ENCODE peak calls at places on chromosomes 11 and 22, in four cellular contexts. One of them, this sample, is unnamed. For H3K9me3 and H3K4me1, the result is how much of the 10 kb centered on the place peaks cover.

GRCh38 chr11:42205518-42205917 is 746.1 kb upstream of the LRRC4C start:
- DNase-seq in naive thymus-derived CD4-positive, alpha-beta T cell: no peak
- DNase-seq in effector memory CD4-positive, alpha-beta T cell: no peak
- DNase-seq in neuronal stem cell: no peak
- DNase-seq in this sample: no peak

GRCh38 chr11:121194731-121195596 is 93.9 kb downstream of the TECTA start:
- DNase-seq in neuronal stem cell: peak
- DNase-seq in effector memory CD4-positive, alpha-beta T cell: no peak
- DNase-seq in naive thymus-derived CD4-positive, alpha-beta T cell: peak
- DNase-seq in this sample: peak

GRCh38 chr11:117970400-117971024 is 15.7 kb upstream of the IL10RA start:
- DNase-seq in naive thymus-derived CD4-positive, alpha-beta T cell: no peak
- DNase-seq in neuronal stem cell: no peak
- DNase-seq in effector memory CD4-positive, alpha-beta T cell: peak
- DNase-seq in this sample: no peak

GRCh38 chr11:107830915-107831540 is 27.6 kb downstream of the SLC35F2 start:
- DNase-seq in neuronal stem cell: no peak
- DNase-seq in naive thymus-derived CD4-positive, alpha-beta T cell: no peak
- DNase-seq in effector memory CD4-positive, alpha-beta T cell: no peak
- DNase-seq in this sample: no peak

GRCh38 chr22:17990942-17991341 is 33.4 kb downstream of the MICAL3 start:
- DNase-seq in naive thymus-derived CD4-positive, alpha-beta T cell: no peak
- DNase-seq in effector memory CD4-positive, alpha-beta T cell: no peak
- DNase-seq in neuronal stem cell: no peak
- DNase-seq in this sample: no peak

GRCh38 chr22:50118557-50119168 is 28.9 kb downstream of the MOV10L1 start:
- DNase-seq in naive thymus-derived CD4-positive, alpha-beta T cell: no peak
- DNase-seq in neuronal stem cell: no peak
- DNase-seq in effector memory CD4-positive, alpha-beta T cell: no peak
- DNase-seq in this sample: no peak

GRCh38 chr11:4551346-4551979 is 6.5 kb downstream of the OR52M1 start:
- DNase-seq in neuronal stem cell: no peak
- DNase-seq in naive thymus-derived CD4-positive, alpha-beta T cell: no peak
- DNase-seq in effector memory CD4-positive, alpha-beta T cell: no peak
- DNase-seq in this sample: peak

GRCh38 chr22:27253108-27253507 is 548.4 kb downstream of the MN1 start:
- DNase-seq in effector memory CD4-positive, alpha-beta T cell: no peak
- DNase-seq in naive thymus-derived CD4-positive, alpha-beta T cell: no peak
- DNase-seq in neuronal stem cell: no peak
- DNase-seq in this sample: no peak

GRCh38 chr22:47372111-47372581 is 609.7 kb downstream of the TBC1D22A start:
- DNase-seq in naive thymus-derived CD4-positive, alpha-beta T cell: no peak
- DNase-seq in neuronal stem cell: no peak
- DNase-seq in effector memory CD4-positive, alpha-beta T cell: no peak
- DNase-seq in this sample: no peak

GRCh38 chr11:116578971-116579687 is 193.7 kb downstream of the BUD13 start:
- DNase-seq in neuronal stem cell: peak
- DNase-seq in effector memory CD4-positive, alpha-beta T cell: no peak
- DNase-seq in naive thymus-derived CD4-positive, alpha-beta T cell: no peak
- DNase-seq in this sample: no peak

GRCh38 chr22:50019316-50019715 is 6.8 kb upstream of the IL17REL start:
- DNase-seq in effector memory CD4-positive, alpha-beta T cell: no peak
- DNase-seq in naive thymus-derived CD4-positive, alpha-beta T cell: no peak
- DNase-seq in neuronal stem cell: no peak
- DNase-seq in this sample: no peak

GRCh38 chr11:36195496-36196346 is 93.5 kb downstream of the COMMD9 start:
- DNase-seq in effector memory CD4-positive, alpha-beta T cell: no peak
- DNase-seq in naive thymus-derived CD4-positive, alpha-beta T cell: no peak
- DNase-seq in neuronal stem cell: no peak
- DNase-seq in this sample: no peak

GRCh38 chr11:94771390-94771789 is 3.2 kb downstream of the AMOTL1 start:
- DNase-seq in effector memory CD4-positive, alpha-beta T cell: no peak
- DNase-seq in neuronal stem cell: no peak
- DNase-seq in naive thymus-derived CD4-positive, alpha-beta T cell: no peak
- DNase-seq in this sample: no peak

GRCh38 chr11:108693852-108694251 is 29.0 kb downstream of the DDX10 start:
- DNase-seq in effector memory CD4-positive, alpha-beta T cell: no peak
- DNase-seq in neuronal stem cell: no peak
- DNase-seq in naive thymus-derived CD4-positive, alpha-beta T cell: no peak
- DNase-seq in this sample: no peak

GRCh38 chr11:569273-569885 is 6.9 kb upstream of the PHRF1 start:
- DNase-seq in effector memory CD4-positive, alpha-beta T cell: no peak
- DNase-seq in neuronal stem cell: no peak
- DNase-seq in naive thymus-derived CD4-positive, alpha-beta T cell: no peak
- DNase-seq in this sample: no peak

GRCh38 chr22:47437636-47438035 is 675.2 kb downstream of the TBC1D22A start:
- DNase-seq in neuronal stem cell: no peak
- DNase-seq in effector memory CD4-positive, alpha-beta T cell: no peak
- DNase-seq in naive thymus-derived CD4-positive, alpha-beta T cell: no peak
- DNase-seq in this sample: no peak

GRCh38 chr11:2466069-2466801 is 21.4 kb downstream of the KCNQ1 start:
- DNase-seq in neuronal stem cell: no peak
- DNase-seq in naive thymus-derived CD4-positive, alpha-beta T cell: no peak
- DNase-seq in effector memory CD4-positive, alpha-beta T cell: no peak
- DNase-seq in this sample: no peak

GRCh38 chr22:43897751-43898261 is 6.0 kb upstream of the PNPLA5 start:
- DNase-seq in naive thymus-derived CD4-positive, alpha-beta T cell: no peak
- DNase-seq in neuronal stem cell: no peak
- DNase-seq in effector memory CD4-positive, alpha-beta T cell: no peak
- DNase-seq in this sample: no peak

GRCh38 chr11:124915541-124916369 is 3.3 kb upstream of the HEPN1 start:
- DNase-seq in effector memory CD4-positive, alpha-beta T cell: no peak
- DNase-seq in naive thymus-derived CD4-positive, alpha-beta T cell: no peak
- DNase-seq in neuronal stem cell: no peak
- DNase-seq in this sample: no peak

GRCh38 chr11:19253149-19253540 is 12.4 kb upstream of the E2F8 start:
- DNase-seq in neuronal stem cell: no peak
- DNase-seq in effector memory CD4-positive, alpha-beta T cell: no peak
- DNase-seq in naive thymus-derived CD4-positive, alpha-beta T cell: no peak
- DNase-seq in this sample: no peak

GRCh38 chr22:47112994-47113879 is 350.8 kb downstream of the TBC1D22A start:
- DNase-seq in neuronal stem cell: no peak
- DNase-seq in naive thymus-derived CD4-positive, alpha-beta T cell: no peak
- DNase-seq in effector memory CD4-positive, alpha-beta T cell: no peak
- DNase-seq in this sample: no peak

GRCh38 chr11:124474079-124474478 is 28.6 kb upstream of the OR8B8 start:
- DNase-seq in naive thymus-derived CD4-positive, alpha-beta T cell: no peak
- DNase-seq in neuronal stem cell: no peak
- DNase-seq in effector memory CD4-positive, alpha-beta T cell: no peak
- DNase-seq in this sample: no peak

GRCh38 chr22:48945621-48946458 is 881.8 kb downstream of the BRD1 start:
- DNase-seq in effector memory CD4-positive, alpha-beta T cell: no peak
- DNase-seq in naive thymus-derived CD4-positive, alpha-beta T cell: no peak
- DNase-seq in neuronal stem cell: no peak
- DNase-seq in this sample: no peak

GRCh38 chr11:101817536-101817935 is 97.3 kb upstream of the CEP126 start:
- DNase-seq in naive thymus-derived CD4-positive, alpha-beta T cell: no peak
- DNase-seq in effector memory CD4-positive, alpha-beta T cell: no peak
- DNase-seq in neuronal stem cell: no peak
- DNase-seq in this sample: no peak

GRCh38 chr22:28116261-28116673 is 197.2 kb upstream of the PITPNB start:
- DNase-seq in effector memory CD4-positive, alpha-beta T cell: no peak
- DNase-seq in naive thymus-derived CD4-positive, alpha-beta T cell: no peak
- DNase-seq in neuronal stem cell: no peak
- DNase-seq in this sample: no peak

GRCh38 chr11:31236052-31236652 is 133.4 kb downstream of the DCDC1 start:
- DNase-seq in naive thymus-derived CD4-positive, alpha-beta T cell: no peak
- DNase-seq in neuronal stem cell: no peak
- DNase-seq in effector memory CD4-positive, alpha-beta T cell: no peak
- DNase-seq in this sample: no peak

GRCh38 chr11:117670924-117671323 is 126.1 kb downstream of the DSCAML1 start:
- DNase-seq in effector memory CD4-positive, alpha-beta T cell: no peak
- DNase-seq in neuronal stem cell: no peak
- DNase-seq in naive thymus-derived CD4-positive, alpha-beta T cell: no peak
- DNase-seq in this sample: peak

GRCh38 chr11:69012092-69013008 is 696 bp downstream of the MRGPRF start:
- DNase-seq in effector memory CD4-positive, alpha-beta T cell: no peak
- DNase-seq in neuronal stem cell: no peak
- DNase-seq in naive thymus-derived CD4-positive, alpha-beta T cell: no peak
- DNase-seq in this sample: no peak

GRCh38 chr22:43448048-43448447 is 36.2 kb downstream of the MPPED1 start:
- DNase-seq in naive thymus-derived CD4-positive, alpha-beta T cell: no peak
- DNase-seq in neuronal stem cell: no peak
- DNase-seq in effector memory CD4-positive, alpha-beta T cell: no peak
- DNase-seq in this sample: no peak

GRCh38 chr11:73347067-73347466 is 29.1 kb upstream of the RELT start:
- DNase-seq in effector memory CD4-positive, alpha-beta T cell: no peak
- DNase-seq in neuronal stem cell: no peak
- DNase-seq in naive thymus-derived CD4-positive, alpha-beta T cell: no peak
- DNase-seq in this sample: no peak

GRCh38 chr11:1518301-1518700 is 31.7 kb upstream of the MOB2 start:
- DNase-seq in neuronal stem cell: no peak
- DNase-seq in effector memory CD4-positive, alpha-beta T cell: no peak
- DNase-seq in naive thymus-derived CD4-positive, alpha-beta T cell: no peak
- DNase-seq in this sample: no peak

GRCh38 chr11:102516179-102516578 is 14.4 kb downstream of the MMP7 start:
- DNase-seq in effector memory CD4-positive, alpha-beta T cell: no peak
- DNase-seq in naive thymus-derived CD4-positive, alpha-beta T cell: no peak
- DNase-seq in neuronal stem cell: no peak
- DNase-seq in this sample: no peak

GRCh38 chr11:127199306-127199801 is 198.8 kb upstream of the KIRREL3 start:
- DNase-seq in effector memory CD4-positive, alpha-beta T cell: no peak
- DNase-seq in naive thymus-derived CD4-positive, alpha-beta T cell: no peak
- DNase-seq in neuronal stem cell: no peak
- DNase-seq in this sample: no peak

GRCh38 chr11:68041617-68042218 is 2.9 kb downstream of the TCIRG1 start:
- DNase-seq in naive thymus-derived CD4-positive, alpha-beta T cell: no peak
- DNase-seq in effector memory CD4-positive, alpha-beta T cell: no peak
- DNase-seq in neuronal stem cell: no peak
- DNase-seq in this sample: no peak

GRCh38 chr11:132604446-132604845 is 927.9 kb downstream of the OPCML start:
- DNase-seq in neuronal stem cell: no peak
- DNase-seq in effector memory CD4-positive, alpha-beta T cell: no peak
- DNase-seq in naive thymus-derived CD4-positive, alpha-beta T cell: no peak
- DNase-seq in this sample: no peak
- H3K9me3 ChIP-seq in neuronal stem cell: under half
- H3K9me3 ChIP-seq in effector memory CD4-positive, alpha-beta T cell: under half
- H3K9me3 ChIP-seq in naive thymus-derived CD4-positive, alpha-beta T cell: under half
- H3K9me3 ChIP-seq in this sample: under half

GRCh38 chr11:62599069-62599696 is 2.5 kb downstream of the MTA2 start:
- DNase-seq in effector memory CD4-positive, alpha-beta T cell: peak
- DNase-seq in naive thymus-derived CD4-positive, alpha-beta T cell: peak
- DNase-seq in neuronal stem cell: peak
- DNase-seq in this sample: peak
- H3K4me1 ChIP-seq in effector memory CD4-positive, alpha-beta T cell: under half
- H3K4me1 ChIP-seq in naive thymus-derived CD4-positive, alpha-beta T cell: under half
- H3K4me1 ChIP-seq in neuronal stem cell: under half
- H3K4me1 ChIP-seq in this sample: under half

DNA sequence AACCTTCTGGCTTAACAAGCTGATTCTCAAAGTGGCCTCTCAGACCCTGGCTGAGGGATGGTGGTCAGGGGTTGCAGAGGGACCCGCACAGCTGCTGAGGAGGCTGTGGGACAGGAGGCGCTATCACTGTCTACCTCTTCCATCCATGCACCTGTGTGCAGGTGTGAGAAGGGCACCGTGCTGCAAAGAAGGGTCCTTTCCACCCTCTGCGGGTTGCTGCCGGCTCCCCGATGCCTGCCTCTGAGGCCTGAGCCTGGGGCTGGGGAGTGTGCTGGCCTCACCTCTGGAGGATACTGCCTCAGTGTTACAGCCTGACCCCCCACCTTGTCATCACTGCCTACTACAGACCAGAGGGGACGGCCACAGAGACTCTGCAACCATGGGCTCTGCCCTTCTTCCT is 66.1 kb upstream of the B3GAT1 start:
- DNase-seq in effector memory CD4-positive, alpha-beta T cell: no peak
- DNase-seq in naive thymus-derived CD4-positive, alpha-beta T cell: no peak
- DNase-seq in neuronal stem cell: no peak
- DNase-seq in this sample: no peak
- H3K9me3 ChIP-seq in effector memory CD4-positive, alpha-beta T cell: under half
- H3K9me3 ChIP-seq in naive thymus-derived CD4-positive, alpha-beta T cell: under half
- H3K9me3 ChIP-seq in neuronal stem cell: under half
- H3K9me3 ChIP-seq in this sample: under half

GRCh38 chr11:119714590-119714989 is 14.4 kb downstream of the NECTIN1 start:
- DNase-seq in effector memory CD4-positive, alpha-beta T cell: no peak
- DNase-seq in naive thymus-derived CD4-positive, alpha-beta T cell: no peak
- DNase-seq in neuronal stem cell: no peak
- DNase-seq in this sample: no peak

GRCh38 chr11:119721129-119722120 is 7.6 kb downstream of the NECTIN1 start:
- DNase-seq in naive thymus-derived CD4-positive, alpha-beta T cell: no peak
- DNase-seq in effector memory CD4-positive, alpha-beta T cell: no peak
- DNase-seq in neuronal stem cell: peak
- DNase-seq in this sample: peak

GRCh38 chr11:119720311-119720710 is 8.7 kb downstream of the NECTIN1 start:
- DNase-seq in effector memory CD4-positive, alpha-beta T cell: no peak
- DNase-seq in neuronal stem cell: no peak
- DNase-seq in naive thymus-derived CD4-positive, alpha-beta T cell: no peak
- DNase-seq in this sample: no peak

GRCh38 chr11:119716475-119717057 is 12.4 kb downstream of the NECTIN1 start:
- DNase-seq in neuronal stem cell: no peak
- DNase-seq in effector memory CD4-positive, alpha-beta T cell: no peak
- DNase-seq in naive thymus-derived CD4-positive, alpha-beta T cell: no peak
- DNase-seq in this sample: no peak

DNA sequence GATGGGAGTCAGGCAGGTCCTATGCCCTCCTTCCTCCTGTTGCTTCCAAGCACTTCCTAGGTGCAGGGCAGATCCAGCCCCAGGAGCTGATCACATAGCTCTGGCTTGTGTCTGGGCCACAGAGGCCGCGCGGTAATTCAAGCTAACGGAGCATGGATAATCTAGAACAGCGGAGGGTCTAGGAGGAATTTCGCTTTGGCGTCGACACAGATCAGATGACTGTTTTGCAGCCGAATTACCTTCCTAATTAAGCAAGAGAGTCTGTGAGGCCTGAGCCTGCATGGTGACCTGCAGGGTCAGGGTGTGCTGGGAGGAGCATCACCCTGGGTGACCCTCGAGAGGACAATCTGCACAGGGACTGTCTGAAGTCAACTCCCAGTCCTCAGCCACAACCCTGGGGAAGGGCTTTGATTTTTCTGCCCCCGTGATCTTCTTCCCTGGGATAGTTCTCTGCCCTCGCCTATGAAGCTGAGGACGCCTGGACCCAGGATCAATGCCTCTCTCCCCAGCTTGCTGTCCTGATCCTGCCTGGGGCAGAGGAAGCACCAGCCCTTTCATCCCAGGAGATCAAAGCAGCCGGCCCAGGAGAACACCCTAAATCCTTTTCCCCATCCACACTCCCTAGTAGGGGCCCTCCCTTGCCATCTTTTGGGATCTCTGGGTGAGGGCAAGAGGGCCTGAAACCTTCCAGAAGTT is 11.0 kb downstream of the NECTIN1 start:
- DNase-seq in effector memory CD4-positive, alpha-beta T cell: no peak
- DNase-seq in naive thymus-derived CD4-positive, alpha-beta T cell: no peak
- DNase-seq in neuronal stem cell: peak
- DNase-seq in this sample: no peak
- H3K4me1 ChIP-seq in effector memory CD4-positive, alpha-beta T cell: under half
- H3K4me1 ChIP-seq in naive thymus-derived CD4-positive, alpha-beta T cell: under half
- H3K4me1 ChIP-seq in neuronal stem cell: under half
- H3K4me1 ChIP-seq in this sample: under half

This sample was measured in HAP-1.